ENCODE peak calls at places on chromosomes 13 and 19, in five cellular contexts. V, D, H, W and G are unnamed samples.

GRCh38 chr19:33509774-33510173 is 11.8 kb downstream of the PEPD start:
- DNase-seq in V (no peak), D (no peak), H (no peak), W (no peak), G (no peak)

GRCh38 chr13:31870511-31870910 is 131.2 kb downstream of the RXFP2 start:
- DNase-seq in V (no peak), D (no peak), H (no peak), W (no peak), G (no peak)

GRCh38 chr13:20495087-20496023 is 30.3 kb downstream of the CRYL1 start:
- DNase-seq in V (peak), D (peak), H (peak), W (no peak), G (no peak)

GRCh38 chr13:101965096-101965495 is 436.8 kb downstream of the FGF14 start:
- DNase-seq in V (no peak), D (no peak), H (no peak), W (no peak), G (no peak)

GRCh38 chr19:46728693-46729339 is 11.9 kb upstream of the PRKD2 start:
- DNase-seq in V (peak), D (no peak), H (peak), W (no peak), G (no peak)

GRCh38 chr19:53977429-53977990 is 13.9 kb upstream of the CACNG6 start:
- DNase-seq in V (peak), D (no peak), H (peak), W (no peak), G (peak)

GRCh38 chr19:11005521-11005920 is 44.7 kb downstream of the SMARCA4 start:
- DNase-seq in V (no peak), D (no peak), H (no peak), W (no peak), G (no peak)

GRCh38 chr19:49691243-49692101 is 556 bp downstream of the CPT1C start:
- DNase-seq in V (no peak), D (no peak), H (no peak), W (no peak), G (no peak)

GRCh38 chr19:6032827-6033226 is 54.9 kb upstream of the RANBP3 start:
- DNase-seq in V (no peak), D (no peak), H (no peak), W (no peak), G (no peak)

GRCh38 chr19:14114854-14115253 is 2.7 kb downstream of the PRKACA start:
- DNase-seq in V (peak), D (no peak), H (no peak), W (no peak), G (no peak)

GRCh38 chr19:47723573-47723923 is 10.3 kb downstream of the EHD2 start:
- DNase-seq in V (no peak), D (no peak), H (peak), W (no peak), G (no peak)

GRCh38 chr19:30626567-30626966 is 254.4 kb downstream of the ZNF536 start:
- DNase-seq in V (no peak), D (no peak), H (no peak), W (no peak), G (no peak)
- TF ChIP-seq SUZ12 in V (no peak), D (no peak), H (no peak), W (no peak), G (no peak)

GRCh38 chr13:50131998-50132936 is 117.0 kb downstream of the KCNRG start:
- DNase-seq in V (no peak), D (no peak), H (no peak), W (no peak), G (no peak)

GRCh38 chr13:50129065-50129922 is 114.0 kb downstream of the KCNRG start:
- DNase-seq in V (no peak), D (no peak), H (no peak), W (no peak), G (no peak)

GRCh38 chr13:50130686-50131051 is 115.4 kb downstream of the KCNRG start:
- DNase-seq in V (no peak), D (no peak), H (no peak), W (no peak), G (no peak)

GRCh38 chr13:50128406-50129048 is 113.3 kb downstream of the KCNRG start:
- DNase-seq in V (no peak), D (no peak), H (no peak), W (no peak), G (no peak)

DNA sequence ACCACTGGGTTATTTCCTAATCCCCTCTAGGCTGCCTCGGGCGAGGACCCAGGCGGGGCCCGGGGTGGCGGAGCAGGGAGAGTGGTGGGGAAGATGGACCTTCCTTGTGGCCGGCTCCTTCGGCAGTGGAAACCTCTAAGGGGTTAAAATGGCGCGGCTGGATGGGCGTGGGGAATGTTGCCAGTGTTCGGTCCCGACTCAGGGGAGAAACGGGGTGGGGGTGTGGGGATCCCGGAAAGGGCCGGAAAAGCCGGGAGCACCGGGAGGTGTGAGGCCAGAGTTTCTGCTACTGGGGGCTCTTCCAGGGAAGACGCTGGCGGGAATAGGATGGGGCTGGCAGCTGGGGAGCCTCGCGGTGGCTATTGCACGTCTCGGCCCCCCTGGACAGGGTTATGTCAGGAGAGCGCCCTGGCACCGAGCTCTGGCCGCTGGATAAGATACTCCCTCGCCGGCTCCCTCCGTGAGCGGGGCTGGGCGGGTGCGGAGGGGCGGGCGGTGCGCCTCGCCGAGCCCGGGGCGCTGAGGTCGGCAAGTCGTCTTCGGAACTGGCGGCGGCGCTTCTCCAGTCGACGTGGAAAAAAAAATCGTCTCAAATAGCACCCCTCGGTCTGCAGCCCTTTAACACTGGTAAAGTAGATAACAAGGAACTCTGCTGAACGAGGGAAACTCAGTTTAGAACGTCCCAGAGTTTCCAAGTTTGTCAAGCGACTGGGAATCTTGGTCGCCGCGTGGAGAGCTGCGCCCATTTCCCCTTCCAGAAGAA is 114.9 kb downstream of the KCNRG start:
- DNase-seq in V (peak), D (no peak), H (no peak), W (no peak), G (no peak)
- TF ChIP-seq SUZ12 in V (no peak), D (no peak), H (no peak), W (peak), G (no peak)

DNA sequence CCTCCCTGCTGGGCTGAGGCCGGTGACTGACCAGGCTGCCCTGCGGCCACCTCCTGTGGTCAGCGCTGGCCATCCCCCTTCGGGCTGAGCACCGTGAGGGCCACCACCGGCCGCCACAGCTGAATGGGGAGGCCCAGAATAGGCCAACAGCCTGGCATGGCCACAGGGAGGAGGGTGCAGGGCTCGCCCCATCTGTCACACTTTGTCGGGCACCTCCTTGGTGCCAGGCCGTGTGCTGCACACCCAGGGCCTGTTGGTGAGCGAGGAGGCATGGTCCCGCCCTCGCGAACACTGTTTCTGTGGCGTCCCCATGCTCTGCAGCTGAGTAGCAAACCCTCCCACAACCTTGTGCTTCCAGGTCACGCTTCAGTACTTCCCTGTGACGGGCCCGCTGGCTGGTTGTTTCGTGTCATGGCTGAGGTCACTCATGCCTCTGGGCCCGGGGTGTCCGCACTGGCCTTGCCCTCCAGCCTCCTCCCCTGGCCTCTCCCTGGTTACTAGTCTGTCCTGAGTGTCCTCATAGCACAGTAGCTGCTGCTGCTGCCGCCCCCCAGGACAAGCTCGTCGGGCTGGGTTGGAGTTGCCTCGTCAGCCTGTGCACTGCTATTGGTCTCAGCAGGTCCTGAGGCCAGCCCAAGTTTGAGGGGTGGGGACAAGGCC is 15.2 kb downstream of the EPN1 start:
- DNase-seq in V (no peak), D (no peak), H (no peak), W (no peak), G (no peak)
- TF ChIP-seq SUZ12 in V (no peak), D (no peak), H (no peak), W (no peak), G (no peak)

GRCh38 chr19:9431475-9431874 is 3.9 kb downstream of the ZNF266 start:
- DNase-seq in V (no peak), D (no peak), H (no peak), W (peak), G (peak)
- TF ChIP-seq SUZ12 in V (no peak), D (no peak), H (no peak), W (no peak), G (no peak)

GRCh38 chr13:78032132-78032531 is 113.5 kb upstream of the EDNRB start:
- DNase-seq in V (no peak), D (no peak), H (no peak), W (no peak), G (no peak)
- TF ChIP-seq SUZ12 in V (no peak), D (no peak), H (no peak), W (no peak), G (no peak)

GRCh38 chr19:12345197-12345596 is 11.8 kb upstream of the ZNF563 start:
- DNase-seq in V (no peak), D (no peak), H (no peak), W (no peak), G (no peak)

GRCh38 chr19:12350185-12350889 is 15.1 kb downstream of the ZNF442 start:
- DNase-seq in V (no peak), D (no peak), H (no peak), W (no peak), G (no peak)

GRCh38 chr19:12350890-12351197 is 14.6 kb downstream of the ZNF442 start:
- DNase-seq in V (no peak), D (no peak), H (no peak), W (no peak), G (no peak)

GRCh38 chr19:12346896-12347295 is 13.5 kb upstream of the ZNF563 start:
- DNase-seq in V (no peak), D (no peak), H (peak), W (no peak), G (no peak)
- TF ChIP-seq SUZ12 in V (no peak), D (no peak), H (no peak), W (no peak), G (no peak)

DNA sequence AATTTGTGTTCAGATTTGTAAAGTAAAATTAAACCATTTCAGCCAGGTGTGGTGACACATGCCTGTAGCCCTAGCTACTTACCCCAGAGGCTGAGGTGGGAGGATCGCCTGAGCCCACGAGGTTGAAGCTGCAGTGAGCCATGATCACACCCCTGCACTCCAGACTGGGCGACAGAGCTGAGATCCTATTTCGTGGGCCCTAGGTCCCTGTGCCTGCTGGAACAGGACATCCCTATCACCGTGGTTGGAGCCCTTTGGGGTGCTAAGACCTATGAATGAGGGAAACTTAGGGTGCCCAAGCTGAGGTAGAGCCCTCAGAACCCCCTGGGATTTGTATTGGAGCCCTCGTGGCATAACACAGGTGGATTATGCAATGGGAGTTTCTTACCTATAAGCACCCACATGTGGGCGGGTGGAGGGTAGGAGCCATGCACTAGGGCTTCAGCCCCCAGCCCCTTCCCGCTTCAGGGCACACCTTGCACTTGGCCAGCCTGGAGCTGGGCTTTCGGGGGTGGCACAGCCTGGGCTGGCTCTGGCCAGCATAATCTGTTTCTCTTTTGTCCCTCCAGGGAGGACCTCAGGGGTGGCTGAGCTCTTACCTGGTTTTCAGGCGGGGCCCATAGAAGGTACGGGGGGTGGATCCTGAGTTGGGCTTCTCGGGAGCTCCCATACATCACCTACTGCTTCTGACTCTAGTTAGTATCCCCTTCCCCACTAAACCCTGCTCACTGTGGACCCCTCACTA is 7.2 kb upstream of the USF2 start:
- DNase-seq in V (no peak), D (no peak), H (no peak), W (no peak), G (no peak)
- TF ChIP-seq SUZ12 in V (no peak), D (no peak), H (no peak), W (no peak), G (no peak)

DNA sequence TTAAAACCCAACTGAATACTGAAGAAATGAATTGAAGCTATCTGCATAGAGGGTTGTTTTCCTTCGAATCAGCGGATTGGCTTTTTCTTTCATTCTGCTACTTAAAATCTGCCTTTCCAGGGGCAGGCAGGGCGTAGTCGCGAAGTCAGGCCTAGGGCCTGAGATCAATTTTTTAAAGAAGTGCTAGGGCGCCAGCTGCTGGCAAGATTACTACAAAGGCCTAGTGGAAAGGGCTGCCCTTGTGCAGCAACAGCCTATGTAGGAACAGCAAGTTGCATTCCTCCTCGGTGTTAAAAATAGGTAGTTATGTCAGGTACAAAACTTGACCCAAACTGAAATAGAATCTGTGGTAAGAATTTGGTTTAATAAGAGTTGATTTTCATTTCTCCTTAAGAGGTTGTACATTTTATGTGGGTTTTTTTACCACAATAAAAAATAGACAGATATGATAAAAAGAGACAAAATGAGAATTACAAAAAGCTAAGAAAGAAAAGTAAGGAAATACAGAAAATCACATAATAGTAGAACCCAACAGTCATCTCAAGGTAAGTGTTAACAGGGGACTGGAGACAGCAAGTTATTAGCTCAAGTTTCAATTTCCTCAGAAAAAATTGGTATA is 9.5 kb upstream of the URAD start:
- DNase-seq in V (peak), D (no peak), H (peak), W (no peak), G (no peak)
- TF ChIP-seq SUZ12 in V (no peak), D (no peak), H (no peak), W (no peak), G (no peak)